ENCODE peak calls at places on chromosome 18, in seven cellular contexts. P, B, N, O, Z, K and X are unnamed samples.

GRCh38 chr18:73679941-73680700 is 467.5 kb downstream of the FBXO15 start:
- DNase-seq in P (no peak), K (no peak), N (no peak), B (no peak), O (peak; percentile 24), Z (no peak), X (no peak)

GRCh38 chr18:38933910-38934510 is 1368.4 kb upstream of the CELF4 start:
- DNase-seq in N (no peak), O (no peak), Z (no peak), P (no peak), B (no peak), K (no peak), X (no peak)

GRCh38 chr18:45384137-45384998 is 230.9 kb upstream of the SLC14A2 start:
- DNase-seq in K (peak; percentile 88), N (no peak), B (peak; percentile 45), O (peak; percentile 60), P (peak; percentile 77), Z (peak; percentile 9), X (peak; percentile 34)

GRCh38 chr18:79970419-79971133 is 6.1 kb downstream of the HSBP1L1 start:
- DNase-seq in O (no peak), K (no peak), P (no peak), N (no peak), Z (no peak), B (no peak), X (no peak)

GRCh38 chr18:33282709-33283333 is 157.7 kb downstream of the CCDC178 start:
- DNase-seq in B (no peak), K (no peak), P (no peak), Z (no peak), N (no peak), O (no peak), X (no peak)

GRCh38 chr18:28666216-28666615 is 489.3 kb upstream of the CDH2 start:
- DNase-seq in Z (no peak), B (peak; percentile 73), N (no peak), K (no peak), P (no peak), O (peak; percentile 38), X (no peak)

GRCh38 chr18:79071037-79071960 is 2.1 kb downstream of the ATP9B start:
- DNase-seq in B (no peak), O (no peak), K (no peak), Z (no peak), P (no peak), N (no peak), X (no peak)

GRCh38 chr18:7822435-7823425 is 255.6 kb downstream of the PTPRM start:
- DNase-seq in P (no peak), Z (no peak), O (peak; percentile 34), K (peak; percentile 18), B (peak; percentile 61), N (no peak), X (no peak)

GRCh38 chr18:12990977-12991838 is at the start of gene CEP192:
- DNase-seq in K (peak; percentile 99), B (peak; percentile 99), P (peak; percentile 97), N (peak; percentile 95), O (peak; percentile 99), Z (peak; percentile 73), X (peak; percentile 95)

GRCh38 chr18:48777026-48777736 is 173.6 kb downstream of the SMAD7 start:
- DNase-seq in O (peak; percentile 57), N (peak; percentile 54), P (no peak), B (peak; percentile 46), Z (peak; percentile 72), K (peak; percentile 82), X (peak; percentile 76)

GRCh38 chr18:46053368-46054095 is 18.5 kb downstream of the PSTPIP2 start:
- DNase-seq in P (no peak), B (no peak), Z (no peak), K (no peak), O (no peak), N (no peak), X (no peak)

GRCh38 chr18:76482971-76483691 is 11.9 kb downstream of the ZNF516 start:
- DNase-seq in B (no peak), P (no peak), K (no peak), O (no peak), Z (no peak), N (no peak), X (no peak)

GRCh38 chr18:61892683-61893303 is at the start of gene RNF152:
- DNase-seq in P (peak; percentile 8), N (no peak), Z (peak; percentile 0), K (peak; percentile 81), B (peak; percentile 71), O (peak; percentile 30), X (no peak)

GRCh38 chr18:28855524-28855923 is 678.6 kb upstream of the CDH2 start:
- DNase-seq in O (peak; percentile 75), P (no peak), N (no peak), B (no peak), Z (no peak), K (no peak), X (no peak)

GRCh38 chr18:38464024-38464423 is 898.4 kb upstream of the CELF4 start:
- DNase-seq in Z (no peak), K (no peak), B (no peak), P (no peak), N (no peak), O (no peak), X (no peak)

GRCh38 chr18:36199691-36200295 is 12.5 kb downstream of the MOCOS start:
- DNase-seq in P (no peak), B (no peak), K (no peak), N (no peak), O (no peak), Z (no peak), X (no peak)

GRCh38 chr18:44786697-44787096 is 106.0 kb downstream of the SETBP1 start:
- DNase-seq in P (no peak), K (no peak), O (no peak), Z (no peak), B (no peak), N (no peak), X (no peak)

GRCh38 chr18:76386886-76387285 is 108.2 kb downstream of the ZNF516 start:
- DNase-seq in Z (no peak), K (no peak), B (no peak), O (no peak), P (no peak), N (no peak), X (no peak)

GRCh38 chr18:45828917-45829811 is 3.7 kb downstream of the SIGLEC15 start:
- DNase-seq in P (no peak), N (no peak), Z (no peak), O (no peak), K (no peak), B (no peak), X (no peak)

GRCh38 chr18:12773369-12773768 is 70.5 kb downstream of the PSMG2 start:
- DNase-seq in K (no peak), P (no peak), N (no peak), Z (no peak), O (no peak), B (no peak), X (no peak)

GRCh38 chr18:71630686-71631085 is 913.5 kb downstream of the CBLN2 start:
- DNase-seq in B (peak; percentile 4), O (peak; percentile 0), P (no peak), N (no peak), K (no peak), Z (no peak), X (no peak)

GRCh38 chr18:6747646-6748045 is 18.1 kb downstream of the ARHGAP28 start:
- DNase-seq in N (no peak), P (no peak), B (peak; percentile 93), O (peak; percentile 85), Z (no peak), K (no peak), X (no peak)

GRCh38 chr18:58953627-58954026 is 89.0 kb downstream of the ZNF532 start:
- DNase-seq in O (peak; percentile 39), P (no peak), K (no peak), B (peak; percentile 69), N (no peak), Z (peak; percentile 10), X (no peak)

GRCh38 chr18:41121116-41121826 is 833.8 kb upstream of the PIK3C3 start:
- DNase-seq in P (no peak), O (peak; percentile 84), B (peak; percentile 78), Z (no peak), N (no peak), K (peak; percentile 80), X (no peak)

GRCh38 chr18:10205136-10205535 is 249.3 kb upstream of the APCDD1 start:
- DNase-seq in K (no peak), Z (no peak), O (peak; percentile 40), B (no peak), P (no peak), N (peak; percentile 36), X (no peak)

GRCh38 chr18:3985664-3986063 is 469.4 kb downstream of the DLGAP1 start:
- DNase-seq in N (no peak), K (no peak), Z (no peak), P (no peak), B (no peak), O (peak; percentile 8), X (no peak)
- TF ChIP-seq CTCF in N (no peak), K (no peak), Z (no peak), P (no peak), B (no peak), O (no peak), X (no peak)

DNA sequence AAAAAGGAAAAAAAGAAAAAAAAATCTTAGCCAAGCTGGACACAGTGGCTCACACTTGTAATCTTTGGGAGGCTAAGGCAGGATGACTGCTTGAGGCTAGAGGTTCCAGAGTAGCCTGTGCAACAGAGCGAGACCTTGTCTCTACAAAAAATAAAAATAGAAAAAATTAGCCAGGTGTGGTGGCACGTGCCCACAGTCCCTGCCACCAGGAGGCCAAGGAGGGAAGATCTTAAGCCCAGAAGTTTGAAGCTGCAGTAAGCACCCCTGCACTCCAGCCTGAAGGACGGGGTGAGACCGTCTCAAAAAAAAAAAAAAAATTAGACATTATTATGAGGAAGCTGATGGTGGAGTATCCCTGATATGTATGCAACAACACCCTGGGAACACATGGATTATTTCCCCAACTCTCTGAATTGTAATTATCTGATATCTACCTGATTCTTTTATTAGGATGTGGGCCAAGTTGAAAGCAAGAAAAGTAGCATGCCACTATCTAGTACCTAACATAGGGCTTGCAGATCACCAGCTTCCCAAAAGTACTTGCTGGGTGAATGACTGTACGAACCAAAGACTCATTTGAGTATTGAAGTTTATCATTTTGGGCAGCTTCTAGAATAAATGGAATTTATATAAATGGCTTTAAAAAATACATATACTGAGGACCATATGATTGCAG is 140.9 kb downstream of the TCF4 start:
- DNase-seq in P (no peak), O (no peak), N (no peak), K (no peak), Z (no peak), B (no peak), X (no peak)
- TF ChIP-seq CTCF in P (no peak), O (no peak), N (peak; percentile 19), K (no peak), Z (no peak), B (no peak), X (no peak)

GRCh38 chr18:22067109-22067508 is 102.3 kb upstream of the GATA6 start:
- DNase-seq in O (no peak), P (no peak), B (no peak), N (no peak), Z (no peak), K (no peak), X (no peak)
- TF ChIP-seq CTCF in O (no peak), P (no peak), B (no peak), N (no peak), Z (no peak), K (no peak), X (no peak)

DNA sequence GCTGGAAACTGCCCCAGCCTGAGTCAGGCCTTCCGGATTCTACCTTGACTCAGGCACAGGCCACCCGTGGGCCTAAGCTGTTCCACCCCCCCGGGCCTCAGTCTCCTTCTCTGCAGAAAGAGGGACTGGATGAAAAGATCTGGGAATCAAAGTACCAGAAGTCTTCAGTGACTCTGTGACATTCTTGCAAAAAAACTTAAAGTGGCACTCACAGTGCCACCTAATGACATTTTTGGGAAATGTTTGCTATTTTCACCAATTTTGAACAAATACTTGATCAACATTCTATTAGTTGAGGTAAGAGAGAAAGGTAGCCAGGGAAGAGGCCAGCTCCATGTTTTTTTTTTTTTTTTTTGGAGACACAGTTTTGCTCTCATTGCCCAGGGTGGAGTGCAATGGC is 48.3 kb upstream of the ACAA2 start:
- DNase-seq in N (no peak), Z (no peak), K (peak; percentile 16), O (no peak), B (peak; percentile 30), P (no peak), X (no peak)
- TF ChIP-seq CTCF in N (peak; percentile 32), Z (peak; percentile 43), K (peak; percentile 55), O (peak; percentile 37), B (peak; percentile 26), P (peak; percentile 19), X (no peak)